ENCODE peak calls at places on chromosomes 7 and 10, in five cellular contexts. Y is pancreas; M is CD4-positive, alpha-beta memory T cell; R is upper lobe of right lung; S is heart left ventricle. L is an unnamed sample. For H3K4me1, the result is how much of the 10 kb centered on the place peaks cover.

GRCh38 chr10:86254526-86255174 is 111.9 kb downstream of the GRID1 start:
- DNase-seq in M (no peak), S (no peak), Y (no peak), R (peak), L (no peak)

GRCh38 chr10:125232841-125233240 is 72.5 kb upstream of the CTBP2 start:
- DNase-seq in Y (no peak), R (no peak), M (no peak), S (no peak), L (no peak)

GRCh38 chr10:110170142-110170887 is 37.1 kb upstream of the MXI1 start:
- DNase-seq in Y (no peak), R (no peak), M (no peak), S (peak), L (no peak)

GRCh38 chr10:96130326-96130758 is 245 bp downstream of the ZNF518A start:
- DNase-seq in M (no peak), Y (peak), R (peak), S (peak), L (no peak)

GRCh38 chr7:80060218-80060806 is 74.3 kb upstream of the GNAI1 start:
- DNase-seq in R (no peak), M (no peak), Y (no peak), S (no peak), L (no peak)

GRCh38 chr7:88306590-88307048 is at the start of gene STEAP4:
- DNase-seq in Y (peak), M (no peak), S (peak), R (peak), L (peak)

GRCh38 chr10:33749042-33749441 is 414.6 kb upstream of the NRP1 start:
- DNase-seq in S (no peak), Y (no peak), M (no peak), R (no peak), L (no peak)

GRCh38 chr10:124388823-124389612 is 29.7 kb downstream of the OAT start:
- DNase-seq in Y (peak), S (peak), R (peak), M (peak), L (peak)

GRCh38 chr7:154918741-154919140 is 84.2 kb downstream of the PAXIP1 start:
- DNase-seq in Y (no peak), S (no peak), M (no peak), R (no peak), L (no peak)

GRCh38 chr7:14855033-14855794 is 47.3 kb downstream of the DGKB start:
- DNase-seq in Y (no peak), M (no peak), S (no peak), R (no peak), L (no peak)

GRCh38 chr7:149459540-149460433 is 1.1 kb downstream of the ZNF777 start:
- DNase-seq in S (no peak), R (no peak), Y (no peak), M (no peak), L (peak)

GRCh38 chr7:2923291-2923781 is 79.2 kb upstream of the GNA12 start:
- DNase-seq in S (no peak), M (no peak), R (no peak), Y (no peak), L (no peak)

GRCh38 chr10:87775766-87776165 is 42.3 kb downstream of the ATAD1 start:
- DNase-seq in M (no peak), S (no peak), R (no peak), Y (no peak), L (no peak)

GRCh38 chr7:86282014-86282682 is 361.6 kb upstream of the GRM3 start:
- DNase-seq in S (no peak), R (peak), M (no peak), Y (peak), L (no peak)

GRCh38 chr7:32044739-32045138 is 25.5 kb downstream of the PDE1C start:
- DNase-seq in S (no peak), M (no peak), R (no peak), Y (no peak), L (no peak)

GRCh38 chr7:151745090-151745638 is 131.8 kb downstream of the PRKAG2 start:
- DNase-seq in M (no peak), Y (peak), S (peak), R (peak), L (peak)

GRCh38 chr10:62738916-62739315 is 65.6 kb upstream of the ADO start:
- DNase-seq in M (no peak), Y (no peak), S (no peak), R (no peak), L (no peak)

DNA sequence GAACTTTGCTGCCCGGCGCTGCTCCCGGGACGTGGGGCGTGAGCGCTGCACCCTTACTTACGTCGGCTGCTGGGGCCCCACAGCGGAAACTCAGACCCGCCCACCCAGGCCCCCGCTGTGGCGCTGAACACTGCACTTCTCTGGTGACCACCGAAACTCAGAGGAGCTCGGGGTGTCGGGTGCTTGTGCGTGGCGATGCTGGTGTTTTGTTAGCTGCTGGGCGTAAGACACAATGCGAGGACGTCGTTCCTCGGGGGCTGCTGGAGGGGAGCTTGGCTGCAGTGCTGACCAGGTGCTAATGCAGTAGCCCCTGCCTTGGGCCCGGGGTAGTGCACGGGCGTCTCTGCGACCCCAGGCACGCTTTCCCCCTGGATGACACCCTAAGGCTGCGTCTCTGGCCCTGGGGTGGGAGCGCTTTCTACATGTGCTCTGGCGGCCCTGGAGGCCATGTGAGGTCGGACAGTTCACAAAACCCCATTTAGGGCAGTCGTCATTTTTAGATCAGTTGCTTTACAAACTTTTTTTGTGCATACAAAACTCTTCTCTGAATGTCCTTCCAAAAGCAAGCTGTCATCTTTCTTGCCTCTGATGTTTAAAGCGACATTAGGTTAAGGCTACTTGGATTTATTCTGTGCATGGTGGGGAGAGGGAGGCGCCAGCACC is 5.7 kb downstream of the MAFK start:
- DNase-seq in S (peak), Y (peak), M (no peak), R (no peak), L (no peak)
- H3K4me1 ChIP-seq in S (half or more), Y (under half), M (under half), R (under half), L (half or more)

DNA sequence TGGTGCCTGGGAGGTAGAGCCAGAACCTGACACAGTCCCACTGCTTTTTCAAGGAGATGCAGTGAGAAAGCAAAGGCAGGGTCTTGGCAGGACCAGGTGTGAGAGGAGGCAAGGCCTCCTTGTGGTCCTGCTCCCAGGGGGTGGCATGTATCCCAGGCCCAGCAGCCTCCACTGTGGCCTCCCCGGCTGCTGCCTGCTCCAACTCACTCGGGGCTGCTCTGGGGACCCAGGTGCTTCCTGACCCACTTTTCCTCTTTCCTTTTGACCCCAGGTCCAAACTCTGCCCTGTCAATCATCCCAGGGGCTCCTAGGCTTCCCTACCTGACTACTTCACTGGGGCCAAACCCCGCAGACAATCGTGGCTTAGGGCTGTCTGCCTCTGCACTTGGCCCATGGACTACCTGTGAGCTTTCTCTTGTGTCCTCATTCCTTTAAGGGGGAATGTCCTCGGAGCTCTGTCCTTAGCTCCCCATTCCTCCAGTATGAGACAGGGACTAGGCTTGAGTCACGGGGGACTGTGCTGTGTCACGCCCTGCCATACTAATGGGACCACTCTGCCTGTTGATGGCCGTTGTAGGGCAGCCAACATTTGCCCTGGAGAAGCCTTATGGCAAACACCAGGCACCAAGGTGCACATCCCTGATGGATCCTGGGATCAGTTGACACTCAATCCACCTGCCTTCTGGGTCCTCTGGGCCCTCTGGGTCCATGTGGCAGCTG is 1.1 kb upstream of the AEBP1 start:
- DNase-seq in R (no peak), Y (no peak), S (no peak), M (no peak), L (no peak)
- H3K4me1 ChIP-seq in R (under half), Y (under half), S (under half), M (under half), L (under half)

GRCh38 chr10:99996934-99997648 is 12.7 kb downstream of the DNMBP start:
- DNase-seq in M (no peak), Y (no peak), R (no peak), S (no peak), L (no peak)
- H3K4me1 ChIP-seq in M (under half), Y (under half), R (under half), S (half or more), L (under half)

DNA sequence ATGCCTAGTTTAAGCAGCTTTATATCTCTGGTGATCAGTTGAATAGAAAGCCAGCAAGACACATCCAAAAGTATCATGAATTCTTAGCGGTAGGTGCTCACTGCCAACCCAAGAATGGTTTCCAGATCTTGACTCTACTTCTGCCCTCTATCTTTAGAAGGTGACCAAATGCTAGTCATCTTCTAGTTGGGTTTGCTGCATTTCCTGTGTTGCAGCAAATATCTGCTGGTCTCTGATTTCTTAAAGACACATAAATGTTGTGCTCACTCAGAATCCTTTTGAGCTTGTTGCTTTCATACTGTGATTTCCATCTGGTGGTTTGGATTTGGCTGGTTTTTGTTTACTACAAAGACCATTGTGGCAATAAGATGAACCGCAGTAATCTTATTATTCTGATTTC is 2.2 kb downstream of the CDC123 start:
- DNase-seq in S (no peak), Y (no peak), R (no peak), M (no peak), L (no peak)
- H3K4me1 ChIP-seq in S (under half), Y (under half), R (under half), M (half or more), L (under half)

DNA sequence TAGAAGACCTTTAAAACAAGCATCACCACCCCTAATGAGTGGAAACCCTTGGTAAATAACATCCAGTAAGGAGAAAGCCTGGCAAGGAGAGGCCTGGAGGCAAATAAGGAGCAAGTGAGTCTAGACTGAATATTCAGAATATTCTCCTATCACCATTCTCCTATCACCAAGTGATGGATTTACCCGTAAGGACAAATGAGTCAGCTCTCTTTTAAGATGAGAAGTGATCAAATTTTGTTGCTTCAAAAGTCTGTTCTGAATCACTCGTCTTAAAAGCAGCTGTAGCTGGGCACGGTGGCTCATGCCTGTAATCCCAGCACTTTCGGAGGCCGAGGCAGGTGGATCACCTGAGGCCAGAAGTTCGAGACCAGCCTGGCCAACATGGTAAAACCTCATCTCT is 28.4 kb downstream of the KIAA1549 start:
- DNase-seq in M (no peak), R (no peak), S (no peak), Y (no peak), L (no peak)
- H3K4me1 ChIP-seq in M (under half), R (under half), S (under half), Y (under half), L (under half)

DNA sequence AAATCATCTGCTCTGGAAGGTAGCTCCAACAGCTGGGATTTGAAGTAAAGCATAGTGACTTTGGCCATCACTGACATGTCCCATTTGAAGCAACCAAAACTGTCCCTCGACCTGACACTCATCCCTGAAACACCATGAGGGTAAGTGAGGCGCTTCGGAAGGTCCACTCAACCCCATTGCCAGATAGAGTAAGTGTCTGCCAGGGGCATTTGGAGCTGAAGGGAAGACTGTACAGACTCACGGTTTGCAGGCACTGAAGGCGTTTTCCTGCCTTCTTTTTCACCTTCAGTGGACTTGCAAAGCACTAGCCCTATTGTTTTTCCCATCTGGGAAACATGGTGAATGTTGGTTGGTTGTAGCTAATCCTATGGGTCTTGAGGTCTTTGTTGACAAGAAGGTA is 57.6 kb downstream of the IKZF1 start:
- DNase-seq in R (no peak), M (no peak), Y (no peak), S (no peak), L (no peak)
- H3K4me1 ChIP-seq in R (under half), M (half or more), Y (under half), S (under half), L (under half)

L was measured in thyroid gland.